ENCODE peak calls at places on chromosome 2, in six cellular contexts. H is AG04449, N is prostate gland, V is transverse colon, O is AG04450, F is fibroblast of pulmonary artery. L is an unnamed sample.

GRCh38 chr2:75076088-75076487 is 117.6 kb downstream of the POLE4 start:
- DNase-seq in H (no peak), V (no peak), N (no peak), F (no peak), O (no peak), L (no peak)

GRCh38 chr2:149050188-149050587 is 11.7 kb downstream of the LYPD6B start:
- DNase-seq in F (peak), H (peak), O (no peak), N (no peak), V (no peak), L (no peak)

GRCh38 chr2:128644156-128644555 is 325.5 kb upstream of the HS6ST1 start:
- DNase-seq in O (no peak), H (no peak), V (no peak), N (no peak), F (no peak), L (peak)

GRCh38 chr2:114218368-114218767 is 224.1 kb upstream of the DPP10 start:
- DNase-seq in V (no peak), O (no peak), H (no peak), N (no peak), F (no peak), L (no peak)

GRCh38 chr2:124489686-124490085 is 464.6 kb downstream of the CNTNAP5 start:
- DNase-seq in V (no peak), H (no peak), O (no peak), F (no peak), N (no peak), L (no peak)

GRCh38 chr2:146602856-146603255 is 1242.0 kb upstream of the ACVR2A start:
- DNase-seq in H (no peak), O (peak), N (no peak), V (no peak), F (peak), L (no peak)

GRCh38 chr2:127404466-127405251 is 13.6 kb upstream of the PROC start:
- DNase-seq in N (no peak), O (no peak), F (no peak), V (no peak), H (no peak), L (no peak)

GRCh38 chr2:121873870-121874269 is 118.4 kb downstream of the TSN start:
- DNase-seq in F (no peak), N (no peak), V (no peak), H (no peak), O (no peak), L (no peak)

GRCh38 chr2:65532318-65532717 is 99.9 kb upstream of the SPRED2 start:
- DNase-seq in F (no peak), N (no peak), O (no peak), V (no peak), H (no peak), L (no peak)

GRCh38 chr2:74778381-74779371 is 55.3 kb upstream of the HK2 start:
- DNase-seq in N (no peak), F (peak), O (no peak), H (no peak), V (no peak), L (no peak)

GRCh38 chr2:146623771-146624170 is 1221.1 kb upstream of the ACVR2A start:
- DNase-seq in O (peak), N (no peak), H (peak), V (no peak), F (peak), L (no peak)

GRCh38 chr2:57616157-57616556 is 430.4 kb upstream of the VRK2 start:
- DNase-seq in F (no peak), H (no peak), V (no peak), N (no peak), O (no peak), L (no peak)

GRCh38 chr2:69149631-69150215 is 136.7 kb downstream of the ANTXR1 start:
- DNase-seq in F (peak), V (peak), H (peak), N (no peak), O (no peak), L (no peak)

GRCh38 chr2:151282401-151282800 is 7.1 kb downstream of the NMI start:
- DNase-seq in V (no peak), F (no peak), H (no peak), O (no peak), N (no peak), L (no peak)

GRCh38 chr2:142165790-142166189 is 35.0 kb upstream of the LRP1B start:
- DNase-seq in O (peak), H (no peak), F (peak), N (no peak), V (no peak), L (no peak)

GRCh38 chr2:64391940-64392339 is 62.0 kb upstream of the LGALSL start:
- DNase-seq in N (no peak), V (no peak), H (no peak), F (no peak), O (no peak), L (no peak)

GRCh38 chr2:196601430-196602306 is 37.8 kb upstream of the CCDC150 start:
- DNase-seq in H (peak), V (no peak), O (peak), N (no peak), F (peak), L (peak)

GRCh38 chr2:205543937-205544702 is 138.2 kb upstream of the NRP2 start:
- DNase-seq in H (no peak), F (peak), V (no peak), N (no peak), O (no peak), L (no peak)

GRCh38 chr2:141438536-141438935 is 692.3 kb downstream of the LRP1B start:
- DNase-seq in O (no peak), H (no peak), N (no peak), F (no peak), V (no peak), L (no peak)

GRCh38 chr2:218130373-218130772 is 4.5 kb downstream of the CXCR2 start:
- DNase-seq in O (no peak), F (no peak), V (no peak), H (no peak), N (no peak), L (no peak)

GRCh38 chr2:73907840-73908452 is 15.1 kb downstream of the ACTG2 start:
- DNase-seq in O (no peak), F (no peak), V (peak), H (no peak), N (no peak), L (no peak)

GRCh38 chr2:100321181-100321880 is 970 bp downstream of the LONRF2 start:
- DNase-seq in V (no peak), F (peak), O (no peak), N (peak), H (no peak), L (peak)

GRCh38 chr2:216663846-216664245 is 30.6 kb downstream of the IGFBP2 start:
- DNase-seq in N (no peak), V (no peak), O (no peak), H (no peak), F (no peak), L (no peak)

GRCh38 chr2:27638023-27638637 is 9.3 kb downstream of the GPN1 start:
- DNase-seq in F (no peak), O (peak), V (no peak), N (no peak), H (no peak), L (no peak)

GRCh38 chr2:50712569-50712968 is 319.4 kb downstream of the NRXN1 start:
- DNase-seq in N (no peak), V (no peak), F (no peak), H (no peak), O (no peak), L (no peak)

GRCh38 chr2:29606105-29606871 is 315.1 kb downstream of the ALK start:
- DNase-seq in N (no peak), F (peak), V (no peak), H (peak), O (peak), L (no peak)

GRCh38 chr2:109244750-109245382 is 115.9 kb downstream of the SH3RF3 start:
- DNase-seq in O (no peak), V (no peak), H (no peak), N (no peak), F (no peak), L (no peak)

GRCh38 chr2:241849616-241850543 is 8.8 kb downstream of the PDCD1 start:
- DNase-seq in V (no peak), F (no peak), N (no peak), H (no peak), O (no peak), L (no peak)

GRCh38 chr2:3141696-3142095 is 235.9 kb downstream of the EIPR1 start:
- DNase-seq in V (no peak), H (no peak), O (no peak), N (no peak), F (no peak), L (no peak)

GRCh38 chr2:169362346-169363026 is at the start of gene LRP2:
- DNase-seq in N (no peak), V (peak), F (no peak), O (no peak), H (no peak), L (no peak)

GRCh38 chr2:168169097-168169745 is 78.2 kb downstream of the STK39 start:
- DNase-seq in V (no peak), N (no peak), O (peak), F (peak), H (peak), L (no peak)

GRCh38 chr2:45554073-45554742 is 56.9 kb downstream of the SRBD1 start:
- DNase-seq in F (peak), O (no peak), H (no peak), V (no peak), N (no peak), L (no peak)

GRCh38 chr2:149606251-149606811 is 18.8 kb upstream of the MMADHC start:
- DNase-seq in F (peak), O (no peak), H (no peak), V (no peak), N (no peak), L (no peak)

GRCh38 chr2:222610746-222611145 is 45.1 kb downstream of the FARSB start:
- DNase-seq in V (no peak), F (peak), H (no peak), O (no peak), N (no peak), L (no peak)

GRCh38 chr2:187528042-187528441 is 26.2 kb downstream of the TFPI start:
- DNase-seq in V (no peak), O (no peak), F (no peak), N (no peak), H (no peak), L (no peak)

GRCh38 chr2:187529248-187529976 is 24.8 kb downstream of the TFPI start:
- DNase-seq in F (no peak), N (no peak), O (no peak), V (no peak), H (no peak), L (no peak)

GRCh38 chr2:187525164-187525900 is 28.9 kb downstream of the TFPI start:
- DNase-seq in H (no peak), N (no peak), O (no peak), F (no peak), V (no peak), L (no peak)

GRCh38 chr2:187527262-187527661 is 27.0 kb downstream of the TFPI start:
- DNase-seq in N (no peak), V (no peak), F (peak), O (peak), H (peak), L (no peak)

GRCh38 chr2:187526776-187527175 is 27.5 kb downstream of the TFPI start:
- DNase-seq in N (no peak), H (no peak), O (no peak), V (no peak), F (peak), L (no peak)
- H3K4me3 ChIP-seq in N (no peak), H (no peak), O (no peak), V (no peak), F (no peak), L (no peak)

GRCh38 chr2:62998949-62999348 is 51.7 kb upstream of the OTX1 start:
- DNase-seq in O (no peak), H (no peak), V (no peak), F (peak), N (no peak), L (no peak)

GRCh38 chr2:62992561-62992960 is 58.1 kb upstream of the OTX1 start:
- DNase-seq in N (no peak), O (no peak), F (no peak), V (no peak), H (no peak), L (no peak)

GRCh38 chr2:63000801-63001200 is 49.8 kb upstream of the OTX1 start:
- DNase-seq in O (peak), N (no peak), V (no peak), F (peak), H (no peak), L (no peak)

GRCh38 chr2:62999905-63000304 is 50.7 kb upstream of the OTX1 start:
- DNase-seq in V (no peak), O (no peak), N (no peak), H (no peak), F (peak), L (no peak)

GRCh38 chr2:62996534-62997186 is 54.0 kb upstream of the OTX1 start:
- DNase-seq in O (no peak), F (no peak), H (no peak), V (no peak), N (no peak), L (no peak)
- H3K4me3 ChIP-seq in O (no peak), F (no peak), H (no peak), V (no peak), N (no peak), L (no peak)

GRCh38 chr2:9896216-9896615 is 52.9 kb downstream of the TAF1B start:
- DNase-seq in H (no peak), N (no peak), O (no peak), V (no peak), F (no peak), L (no peak)
- H3K4me3 ChIP-seq in H (no peak), N (no peak), O (no peak), V (no peak), F (no peak), L (no peak)

GRCh38 chr2:7841751-7842150 is 840.1 kb upstream of the ID2 start:
- DNase-seq in O (no peak), V (no peak), H (no peak), F (no peak), N (no peak), L (no peak)
- H3K4me3 ChIP-seq in O (no peak), V (no peak), H (no peak), F (no peak), N (no peak), L (no peak)

DNA sequence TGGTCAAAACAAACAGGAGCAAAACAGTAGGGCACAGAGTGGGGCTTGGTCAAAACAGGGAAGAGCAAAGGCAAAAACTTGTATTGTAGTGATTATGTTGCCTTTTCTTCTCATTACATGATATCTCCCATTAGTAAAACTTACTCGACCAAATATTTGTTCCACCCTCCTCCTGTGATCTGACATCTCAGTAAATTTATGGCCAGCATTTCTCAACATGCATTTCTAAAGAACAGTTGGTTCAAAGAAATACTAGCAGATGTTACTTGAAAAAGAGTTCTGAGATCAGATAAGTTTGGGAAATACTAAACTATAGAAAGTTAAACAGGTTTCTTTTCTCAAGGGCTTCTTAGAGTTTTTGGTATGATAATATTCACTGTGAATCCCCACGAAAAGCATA is 423.1 kb downstream of the FIGN start:
- DNase-seq in F (no peak), N (no peak), H (no peak), O (no peak), V (no peak), L (no peak)
- H3K4me3 ChIP-seq in F (no peak), N (no peak), H (no peak), O (no peak), V (no peak), L (no peak)